ENCODE peak calls at places on chromosomes 13 and 19, in seven cellular contexts. X, Z, I, E, J, B and V are unnamed samples.

GRCh38 chr19:46875657-46876056 is 14.9 kb downstream of the ARHGAP35 start:
- DNase-seq in X (no peak), Z (no peak), I (no peak), E (no peak), J (peak; percentile 74), B (no peak), V (no peak)

GRCh38 chr19:2613507-2614295 is 88.8 kb downstream of the GNG7 start:
- DNase-seq in X (peak; percentile 79), Z (no peak), I (peak; percentile 45), E (peak; percentile 71), J (peak; percentile 57), B (peak; percentile 60), V (peak; percentile 26)

GRCh38 chr19:1421958-1422305 is 14.5 kb downstream of the DAZAP1 start:
- DNase-seq in X (no peak), Z (no peak), I (no peak), E (no peak), J (no peak), B (no peak), V (no peak)

GRCh38 chr13:30600470-30600869 is 17.2 kb upstream of the USPL1 start:
- DNase-seq in X (no peak), Z (no peak), I (no peak), E (no peak), J (no peak), B (no peak), V (no peak)

GRCh38 chr19:57465680-57466381 is 8.9 kb upstream of the VN1R1 start:
- DNase-seq in X (peak; percentile 40), Z (no peak), I (no peak), E (peak; percentile 38), J (no peak), B (peak; percentile 15), V (peak; percentile 49)

GRCh38 chr13:100525453-100526298 is 62.9 kb downstream of the GGACT start:
- DNase-seq in X (no peak), Z (no peak), I (no peak), E (no peak), J (peak; percentile 81), B (no peak), V (no peak)

GRCh38 chr19:2034729-2035589 is 16.1 kb downstream of the MKNK2 start:
- DNase-seq in X (peak; percentile 76), Z (no peak), I (peak; percentile 41), E (peak; percentile 99), J (peak; percentile 68), B (peak; percentile 43), V (no peak)

GRCh38 chr19:1747285-1748114 is 5.8 kb upstream of the ONECUT3 start:
- DNase-seq in X (peak; percentile 20), Z (peak; percentile 58), I (no peak), E (peak; percentile 70), J (no peak), B (no peak), V (no peak)

GRCh38 chr19:31350693-31351211 is 1.5 kb upstream of the TSHZ3 start:
- DNase-seq in X (peak; percentile 38), Z (no peak), I (peak; percentile 41), E (peak; percentile 51), J (peak; percentile 55), B (peak; percentile 66), V (peak; percentile 35)

GRCh38 chr13:95656386-95657015 is 12.0 kb upstream of the DZIP1 start:
- DNase-seq in X (no peak), Z (no peak), I (no peak), E (no peak), J (no peak), B (no peak), V (no peak)

GRCh38 chr13:95659500-95659899 is 15.0 kb upstream of the DZIP1 start:
- DNase-seq in X (no peak), Z (no peak), I (no peak), E (no peak), J (no peak), B (no peak), V (no peak)

GRCh38 chr13:95660981-95661581 is 15.9 kb upstream of the DNAJC3 start:
- DNase-seq in X (peak; percentile 24), Z (no peak), I (no peak), E (no peak), J (no peak), B (peak; percentile 14), V (peak; percentile 51)
- TF ChIP-seq CTCF in X (peak; percentile 82), Z (peak; percentile 67), I (peak; percentile 78), E (peak; percentile 28), J (peak; percentile 57), B (peak; percentile 80), V (peak; percentile 45)

GRCh38 chr19:6412111-6412999 is 12.3 kb downstream of the KHSRP start:
- DNase-seq in X (peak; percentile 56), Z (no peak), I (no peak), E (peak; percentile 87), J (no peak), B (peak; percentile 51), V (peak; percentile 69)
- TF ChIP-seq CTCF in X (peak; percentile 53), Z (peak; percentile 79), I (peak; percentile 64), E (peak; percentile 86), J (peak; percentile 49), B (peak; percentile 65), V (peak; percentile 88)

GRCh38 chr19:6372594-6373095 is at the start of gene ALKBH7:
- DNase-seq in X (peak; percentile 96), Z (peak; percentile 97), I (peak; percentile 89), E (peak; percentile 96), J (peak; percentile 100), B (peak; percentile 89), V (peak; percentile 99)
- TF ChIP-seq CTCF in X (no peak), Z (no peak), I (no peak), E (no peak), J (no peak), B (no peak), V (no peak)

GRCh38 chr19:49809987-49810389 is 3.1 kb downstream of the FUZ start:
- DNase-seq in X (no peak), Z (no peak), I (no peak), E (no peak), J (no peak), B (no peak), V (no peak)

GRCh38 chr19:49811328-49811727 is 1.8 kb downstream of the FUZ start:
- DNase-seq in X (no peak), Z (no peak), I (no peak), E (no peak), J (no peak), B (no peak), V (no peak)

GRCh38 chr19:49807888-49808675 is 5.0 kb downstream of the FUZ start:
- DNase-seq in X (no peak), Z (no peak), I (no peak), E (no peak), J (peak; percentile 60), B (no peak), V (no peak)

GRCh38 chr19:49808762-49809154 is 4.3 kb downstream of the FUZ start:
- DNase-seq in X (peak; percentile 94), Z (no peak), I (peak; percentile 98), E (peak; percentile 99), J (peak; percentile 98), B (peak; percentile 94), V (peak; percentile 91)

GRCh38 chr19:49809155-49809986 is 3.7 kb downstream of the FUZ start:
- DNase-seq in X (peak; percentile 78), Z (no peak), I (peak; percentile 47), E (peak; percentile 67), J (peak; percentile 75), B (peak; percentile 45), V (peak; percentile 34)
- TF ChIP-seq CTCF in X (no peak), Z (no peak), I (no peak), E (no peak), J (peak; percentile 34), B (no peak), V (no peak)

DNA sequence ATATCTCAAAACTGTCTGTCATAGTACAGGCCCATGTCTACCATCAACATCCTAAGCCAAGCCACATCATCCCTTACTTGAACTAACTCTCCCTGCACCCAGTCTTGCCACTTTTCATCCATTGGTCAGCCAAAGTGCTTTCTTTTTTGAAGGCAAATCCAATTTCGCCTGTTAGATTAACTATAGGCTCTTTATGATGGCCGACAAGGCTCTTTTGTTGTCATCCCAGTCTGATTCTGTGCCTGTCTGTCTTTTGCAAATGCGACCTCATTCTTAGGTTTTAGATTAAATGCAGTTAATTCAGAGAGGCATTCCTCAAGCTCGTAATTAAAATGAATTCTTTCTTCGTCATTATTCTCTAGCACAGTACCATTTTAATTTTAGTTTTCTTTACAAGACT is 148.3 kb downstream of the HS6ST3 start:
- DNase-seq in X (no peak), Z (no peak), I (no peak), E (no peak), J (no peak), B (no peak), V (no peak)
- TF ChIP-seq CTCF in X (no peak), Z (no peak), I (no peak), E (no peak), J (no peak), B (no peak), V (no peak)